ENCODE peak calls at places on chromosome 22, in five cellular contexts. S is SK-N-SH, Q is IMR-90, R is K562, D is GM12878. X is an unnamed sample.

GRCh38 chr22:38336699-38337098 is 19.5 kb upstream of the CSNK1E start:
- DNase-seq in D (no peak), S (no peak), R (no peak), Q (no peak), X (no peak)

GRCh38 chr22:33112606-33113005 is 54.4 kb upstream of the SYN3 start:
- DNase-seq in R (no peak), S (no peak), Q (no peak), D (peak; percentile 35), X (no peak)

GRCh38 chr22:28438183-28438778 is 241.4 kb downstream of the TTC28 start:
- DNase-seq in Q (no peak), S (no peak), D (no peak), R (no peak), X (no peak)

GRCh38 chr22:47232197-47232596 is 469.7 kb downstream of the TBC1D22A start:
- DNase-seq in D (no peak), R (no peak), Q (no peak), S (no peak), X (no peak)

GRCh38 chr22:49152146-49152929 is 675.3 kb downstream of the BRD1 start:
- DNase-seq in R (peak; percentile 11), S (peak; percentile 52), Q (no peak), D (no peak), X (no peak)

GRCh38 chr22:46287873-46288751 is 8.6 kb upstream of the GTSE1 start:
- DNase-seq in R (no peak), D (peak; percentile 38), Q (no peak), S (no peak), X (no peak)

GRCh38 chr22:26568207-26568706 is 21.7 kb downstream of the TPST2 start:
- DNase-seq in R (no peak), Q (peak; percentile 12), S (no peak), D (no peak), X (no peak)

GRCh38 chr22:50000587-50001387 is 11.8 kb downstream of the IL17REL start:
- DNase-seq in S (peak; percentile 32), Q (no peak), R (no peak), D (no peak), X (no peak)

GRCh38 chr22:34294986-34295385 is 374.7 kb upstream of the LARGE1 start:
- DNase-seq in S (no peak), R (no peak), Q (no peak), D (no peak), X (no peak)

GRCh38 chr22:17764036-17764435 is 10.2 kb downstream of the BID start:
- DNase-seq in D (no peak), Q (no peak), R (no peak), S (no peak), X (no peak)

GRCh38 chr22:50465066-50465465 is 9.8 kb downstream of the SBF1 start:
- DNase-seq in R (no peak), D (no peak), S (no peak), Q (no peak), X (no peak)

GRCh38 chr22:29559853-29560252 is 6.3 kb upstream of the THOC5 start:
- DNase-seq in R (no peak), D (no peak), S (no peak), Q (no peak), X (no peak)

GRCh38 chr22:32587449-32587848 is 112.8 kb downstream of the FBXO7 start:
- DNase-seq in S (no peak), R (no peak), D (no peak), Q (no peak), X (peak; percentile 26)

GRCh38 chr22:45994516-45995404 is 17.8 kb upstream of the WNT7B start:
- DNase-seq in S (peak; percentile 88), Q (peak; percentile 44), R (peak; percentile 72), D (no peak), X (peak; percentile 49)

GRCh38 chr22:37419916-37420655 is 7.2 kb downstream of the ELFN2 start:
- DNase-seq in D (no peak), Q (peak; percentile 17), R (no peak), S (peak; percentile 84), X (no peak)

GRCh38 chr22:38454361-38455062 is 487 bp downstream of the KCNJ4 start:
- DNase-seq in Q (no peak), D (no peak), S (peak; percentile 54), R (peak; percentile 54), X (no peak)

GRCh38 chr22:28637225-28637624 is 42.4 kb downstream of the TTC28 start:
- DNase-seq in R (no peak), D (no peak), S (no peak), Q (no peak), X (no peak)

GRCh38 chr22:46240917-46241316 is 9.2 kb downstream of the CDPF1 start:
- DNase-seq in D (no peak), R (no peak), S (peak; percentile 47), Q (no peak), X (no peak)

GRCh38 chr22:30565341-30565740 is 9.1 kb downstream of the GAL3ST1 start:
- DNase-seq in D (no peak), S (no peak), Q (peak; percentile 16), R (no peak), X (no peak)

GRCh38 chr22:32542332-32543019 is 67.9 kb downstream of the FBXO7 start:
- DNase-seq in Q (no peak), D (no peak), R (no peak), S (no peak), X (no peak)

GRCh38 chr22:47333625-47334024 is 571.2 kb downstream of the TBC1D22A start:
- DNase-seq in S (no peak), D (no peak), R (no peak), Q (peak; percentile 71), X (no peak)

GRCh38 chr22:20406686-20407408 is 12.9 kb downstream of the ZNF74 start:
- DNase-seq in S (no peak), Q (no peak), R (no peak), D (no peak), X (no peak)
- TF ChIP-seq RCOR1 in S (no peak), Q (no peak), R (no peak), D (no peak), X (no peak)

DNA sequence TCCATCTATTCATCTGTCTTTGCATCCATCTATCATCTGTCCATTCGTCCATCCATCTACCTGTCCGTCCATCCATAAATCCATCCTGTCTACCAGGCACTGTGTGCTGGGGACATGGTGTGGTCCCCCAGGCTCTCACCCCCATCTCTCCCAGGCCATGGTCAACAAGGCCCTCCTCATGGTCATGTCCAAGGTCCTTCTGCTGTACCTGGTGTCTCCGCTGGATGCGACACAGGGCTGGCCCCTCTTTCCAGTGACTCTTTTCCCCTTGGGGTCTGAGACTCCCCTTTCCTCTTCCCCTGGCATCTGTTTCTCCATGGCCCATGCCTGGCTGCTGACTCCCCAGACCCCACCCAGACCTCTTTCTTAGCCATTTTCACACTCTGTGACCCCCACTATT is 4.5 kb downstream of the IGLL1 start:
- DNase-seq in D (no peak), S (no peak), Q (no peak), R (no peak), X (no peak)
- TF ChIP-seq RCOR1 in D (no peak), S (no peak), Q (no peak), R (no peak), X (no peak)

GRCh38 chr22:40512426-40513136 is 123.9 kb downstream of the MRTFA start:
- DNase-seq in Q (peak; percentile 99), R (no peak), S (no peak), D (no peak), X (peak; percentile 40)
- TF ChIP-seq RCOR1 in Q (peak; percentile 32), R (no peak), S (no peak), D (no peak), X (no peak)

DNA sequence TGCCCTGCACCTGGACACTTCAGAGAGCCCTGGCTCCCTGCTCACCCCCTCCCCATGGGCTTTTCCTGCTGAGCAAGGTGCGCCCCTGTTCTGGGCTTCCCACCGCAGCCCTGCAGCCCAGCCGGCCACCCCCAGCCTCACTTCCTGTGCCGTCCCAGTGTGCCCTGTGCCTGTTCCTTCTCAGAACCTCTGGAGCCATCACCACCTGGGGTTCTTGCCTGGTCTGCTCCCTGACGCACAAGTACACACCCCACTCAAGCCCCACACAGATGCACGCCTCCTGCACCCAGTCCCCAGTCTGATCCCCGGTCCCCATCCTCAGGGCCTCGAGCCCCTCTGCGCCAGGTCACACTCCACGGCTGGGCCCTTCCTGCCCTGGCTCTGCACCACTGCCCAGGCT is 23.9 kb upstream of the DGCR8 start:
- DNase-seq in S (no peak), R (no peak), D (no peak), Q (no peak), X (no peak)
- TF ChIP-seq RCOR1 in S (no peak), R (no peak), D (no peak), Q (no peak), X (no peak)

GRCh38 chr22:42282252-42282942 is 11.9 kb upstream of the TCF20 start:
- DNase-seq in S (no peak), D (no peak), Q (no peak), R (no peak), X (no peak)

GRCh38 chr22:42284643-42285181 is 14.3 kb upstream of the TCF20 start:
- DNase-seq in Q (no peak), S (no peak), R (no peak), D (no peak), X (no peak)

GRCh38 chr22:42284230-42284591 is 13.8 kb upstream of the TCF20 start:
- DNase-seq in S (no peak), D (no peak), Q (no peak), R (no peak), X (no peak)

GRCh38 chr22:42282943-42283287 is 12.5 kb upstream of the TCF20 start:
- DNase-seq in S (no peak), D (no peak), Q (no peak), R (no peak), X (no peak)

DNA sequence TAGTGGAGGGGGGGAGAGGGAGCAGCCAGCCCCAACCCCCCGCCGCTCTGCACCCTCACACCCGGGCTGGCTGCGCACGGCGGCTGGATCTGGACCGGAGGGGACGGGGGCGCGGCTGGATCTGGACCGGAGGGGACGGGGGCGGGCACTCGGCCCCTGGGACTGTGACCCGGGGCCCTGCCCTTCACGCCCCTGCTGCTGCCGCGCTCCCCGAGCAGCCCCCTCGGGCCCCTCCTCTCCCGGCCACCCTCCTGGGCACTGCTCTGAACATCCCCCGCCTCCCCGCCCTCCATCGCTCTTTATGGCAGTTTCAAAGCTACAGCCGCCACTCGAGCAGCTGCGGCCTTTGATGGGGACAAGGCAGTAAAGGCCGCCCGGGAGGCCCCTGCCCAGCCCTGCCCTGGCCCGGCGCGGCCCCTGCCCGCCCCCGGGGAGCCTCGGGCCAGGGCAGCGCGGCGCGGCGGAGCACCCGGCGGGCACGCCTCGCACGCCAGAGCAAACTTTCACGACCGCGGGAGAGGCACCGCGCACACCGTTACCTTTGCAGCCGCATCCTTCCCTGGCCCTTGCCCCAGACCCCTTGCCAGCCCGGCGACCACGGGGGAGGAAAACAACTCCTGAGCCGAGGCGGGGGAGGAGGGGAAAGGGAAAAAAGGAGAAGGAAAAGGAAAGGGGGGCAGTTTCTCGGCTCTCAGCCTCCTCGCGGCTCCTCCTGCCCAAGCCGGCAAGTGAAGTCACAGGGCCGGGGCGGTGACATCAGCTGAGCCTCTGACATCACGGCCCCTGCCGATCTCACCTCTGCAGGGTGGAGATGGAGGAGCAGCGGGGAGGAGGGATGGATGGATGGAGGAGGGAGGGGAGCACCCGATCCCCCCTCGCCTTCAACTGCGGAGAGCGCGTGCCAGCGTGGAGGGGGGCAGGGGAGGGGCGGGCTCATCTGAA is 13.1 kb upstream of the TCF20 start:
- DNase-seq in S (peak; percentile 48), D (no peak), Q (no peak), R (peak; percentile 23), X (no peak)
- TF ChIP-seq RCOR1 in S (no peak), D (no peak), Q (no peak), R (no peak), X (no peak)